ENCODE peak calls at places on chromosome 15, in five cellular contexts. I is CD8-positive, alpha-beta T cell; D is pancreas; J is choroid plexus epithelial cell; F is HL-60. O is an unnamed sample.

GRCh38 chr15:88878720-88879184 is 16.6 kb downstream of the HAPLN3 start:
- DNase-seq in F (no peak), D (no peak), J (peak; percentile 66), I (no peak), O (peak; percentile 34)

GRCh38 chr15:48427960-48428547 is 96.8 kb downstream of the DUT start:
- DNase-seq in F (no peak), I (no peak), D (no peak), J (peak; percentile 39), O (peak; percentile 93)

GRCh38 chr15:28888302-28888894 is 2.6 kb downstream of the APBA2 start:
- DNase-seq in J (no peak), F (no peak), I (no peak), D (peak; percentile 69), O (no peak)

GRCh38 chr15:75232252-75232813 is 25.8 kb upstream of the GOLGA6C start:
- DNase-seq in I (no peak), J (no peak), F (no peak), D (peak; percentile 35), O (no peak)

GRCh38 chr15:47961401-47962090 is 159.2 kb upstream of the SLC24A5 start:
- DNase-seq in D (no peak), J (no peak), I (no peak), F (peak; percentile 88), O (no peak)

GRCh38 chr15:52060511-52060910 is 41.5 kb downstream of the MAPK6 start:
- DNase-seq in F (no peak), D (no peak), I (no peak), J (no peak), O (no peak)

GRCh38 chr15:84889991-84890669 is 5.7 kb downstream of the SLC28A1 start:
- DNase-seq in I (no peak), F (no peak), D (no peak), J (no peak), O (no peak)

GRCh38 chr15:35444557-35445204 is 101.3 kb downstream of the DPH6 start:
- DNase-seq in J (peak; percentile 80), F (no peak), D (no peak), I (no peak), O (peak; percentile 74)

GRCh38 chr15:99253381-99254090 is 2.3 kb downstream of the LRRC28 start:
- DNase-seq in J (peak; percentile 42), F (no peak), D (no peak), I (no peak), O (peak; percentile 80)

GRCh38 chr15:22240403-22240802 is 160.1 kb downstream of the OR4M2 start:
- DNase-seq in D (no peak), F (no peak), I (no peak), J (no peak), O (no peak)

GRCh38 chr15:35321926-35322325 is 224.0 kb downstream of the DPH6 start:
- DNase-seq in J (no peak), F (no peak), I (no peak), D (no peak), O (no peak)

GRCh38 chr15:68429691-68430470 is 2.1 kb downstream of the ITGA11 start:
- DNase-seq in D (no peak), I (no peak), J (no peak), F (no peak), O (peak; percentile 35)

GRCh38 chr15:68427366-68427765 is 4.6 kb downstream of the ITGA11 start:
- DNase-seq in D (no peak), J (no peak), F (no peak), I (no peak), O (peak; percentile 20)

GRCh38 chr15:68428431-68428940 is 3.5 kb downstream of the ITGA11 start:
- DNase-seq in I (no peak), J (no peak), F (no peak), D (no peak), O (no peak)

GRCh38 chr15:68426149-68426548 is 5.8 kb downstream of the ITGA11 start:
- DNase-seq in J (no peak), I (no peak), F (no peak), D (no peak), O (no peak)

GRCh38 chr15:68427961-68428360 is 4.0 kb downstream of the ITGA11 start:
- DNase-seq in F (no peak), I (no peak), D (no peak), J (no peak), O (no peak)
- H3K4me3 ChIP-seq in F (no peak overlapping the region), I (no peak overlapping the region), D (no peak overlapping the region), J (no peak overlapping the region), O (no peak overlapping the region)

DNA sequence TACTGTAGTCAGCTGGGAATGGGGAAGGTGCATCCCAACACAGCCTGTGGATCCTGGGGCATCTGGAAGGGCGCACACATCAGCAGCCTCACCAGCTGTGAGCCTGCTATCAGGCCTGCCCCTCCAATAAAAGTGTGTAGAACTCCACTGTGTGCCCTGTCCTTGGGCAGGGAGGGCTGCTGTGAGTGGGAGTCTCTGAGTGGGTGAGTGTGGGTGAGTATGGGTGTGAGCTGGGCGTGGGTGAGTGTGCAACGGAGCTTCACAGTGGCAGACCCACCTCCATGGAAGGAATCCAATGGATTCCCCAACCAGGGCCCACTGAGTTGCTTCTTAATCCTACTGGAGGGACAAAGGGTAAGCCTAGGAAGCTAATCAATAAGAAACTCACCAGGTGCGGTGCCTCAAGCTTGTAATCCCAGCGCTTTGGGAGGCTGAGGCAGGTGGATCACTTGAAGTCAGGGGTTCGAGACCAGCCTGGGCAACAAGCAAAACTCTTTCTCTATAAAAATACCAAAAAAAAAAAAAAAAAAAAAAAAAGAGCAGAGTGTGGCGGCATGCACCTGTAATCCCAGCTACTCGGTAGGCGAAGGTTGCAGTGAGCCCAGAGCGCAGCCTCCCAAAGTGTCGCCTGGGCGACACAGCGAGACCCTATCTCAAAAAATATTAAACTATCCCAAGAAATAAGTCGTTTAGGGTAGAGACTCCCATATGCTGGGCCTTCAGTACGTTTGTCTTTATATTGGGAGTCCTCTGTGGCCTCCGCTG is 555 bp upstream of the RCCD1 start:
- DNase-seq in D (no peak), J (no peak), I (no peak), F (no peak), O (no peak)
- H3K4me3 ChIP-seq in D (no peak overlapping the region), J (peak overlapping the region; percentile 94), I (peak overlapping the region; percentile 87), F (no peak overlapping the region), O (no peak overlapping the region)

GRCh38 chr15:100879046-100879445 is 585 bp upstream of the ALDH1A3 start:
- DNase-seq in J (peak; percentile 9), I (no peak), D (peak; percentile 70), F (no peak), O (no peak)
- H3K4me3 ChIP-seq in J (peak overlapping the region; percentile 38), I (no peak overlapping the region), D (peak overlapping the region; percentile 47), F (peak overlapping the region; percentile 38), O (peak overlapping the region; percentile 71)

GRCh38 chr15:40775007-40775406 is 5.2 kb downstream of the C15orf62 start:
- DNase-seq in F (no peak), I (no peak), D (peak; percentile 29), J (no peak), O (no peak)
- H3K4me3 ChIP-seq in F (no peak overlapping the region), I (no peak overlapping the region), D (no peak overlapping the region), J (no peak overlapping the region), O (no peak overlapping the region)

GRCh38 chr15:82681371-82681770 is 28.3 kb downstream of the AP3B2 start:
- DNase-seq in F (no peak), D (no peak), J (no peak), I (no peak), O (no peak)
- H3K4me3 ChIP-seq in F (no peak overlapping the region), D (peak overlapping the region; percentile 39), J (no peak overlapping the region), I (peak overlapping the region; percentile 71), O (no peak overlapping the region)